ENCODE peak calls at places on chromosomes 13 and 19, in seven cellular contexts. V is colonic mucosa, J is PC-3, R is astrocyte, M is fibroblast of lung, T is neuronal stem cell, Y is endothelial cell of umbilical vein. Z is an unnamed sample. For H3K9me3, the result is how much of the 10 kb centered on the place peaks cover.

GRCh38 chr19:43532962-43533545 is at the start of gene ZNF575:
- DNase-seq in R (peak), Y (peak), T (peak), V (peak), J (peak), M (peak), Z (peak)

GRCh38 chr13:113451951-113452421 is 1.3 kb downstream of the ADPRHL1 start:
- DNase-seq in M (no peak), R (no peak), V (no peak), J (no peak), T (no peak), Y (no peak), Z (no peak)

GRCh38 chr13:39956036-39956435 is 300.6 kb downstream of the COG6 start:
- DNase-seq in M (no peak), J (no peak), Y (no peak), R (no peak), V (no peak), T (no peak), Z (no peak)

GRCh38 chr13:99164226-99164625 is 36.4 kb upstream of the UBAC2 start:
- DNase-seq in M (no peak), J (no peak), T (no peak), V (no peak), Y (no peak), R (no peak), Z (no peak)

GRCh38 chr19:2488942-2489731 is 13.2 kb downstream of the GADD45B start:
- DNase-seq in J (peak), T (no peak), R (no peak), M (peak), Y (peak), V (peak), Z (peak)

GRCh38 chr19:3038214-3038613 is 9.1 kb upstream of the TLE2 start:
- DNase-seq in R (no peak), Y (no peak), V (no peak), T (no peak), M (no peak), J (no peak), Z (no peak)

GRCh38 chr13:111387945-111388600 is 67.6 kb downstream of the TEX29 start:
- DNase-seq in J (no peak), T (no peak), R (no peak), M (no peak), V (no peak), Y (no peak), Z (peak)

GRCh38 chr19:52963229-52963760 is 614 bp upstream of the ZNF816 start:
- DNase-seq in R (no peak), Y (no peak), J (no peak), V (peak), T (no peak), M (no peak), Z (peak)

GRCh38 chr19:34767967-34768366 is 5.0 kb downstream of the ZNF599 start:
- DNase-seq in T (no peak), V (no peak), R (no peak), J (no peak), Y (no peak), M (no peak), Z (no peak)

GRCh38 chr19:29539668-29540067 is 13.9 kb downstream of the VSTM2B start:
- DNase-seq in V (no peak), J (no peak), T (no peak), Y (no peak), M (no peak), R (no peak), Z (peak)

GRCh38 chr13:62280590-62280989 is 864.9 kb upstream of the PCDH20 start:
- DNase-seq in Y (no peak), J (no peak), V (no peak), M (no peak), R (no peak), T (no peak), Z (no peak)

GRCh38 chr19:43662487-43662886 is 7.5 kb downstream of the PLAUR start:
- DNase-seq in J (peak), M (no peak), Y (no peak), R (no peak), T (no peak), V (no peak), Z (peak)

GRCh38 chr13:44899967-44900366 is 89.3 kb downstream of the NUFIP1 start:
- DNase-seq in V (no peak), Y (no peak), J (peak), T (no peak), M (no peak), R (no peak), Z (no peak)

GRCh38 chr19:35977446-35978222 is 17.4 kb upstream of the SDHAF1 start:
- DNase-seq in J (no peak), T (no peak), V (no peak), Y (no peak), M (no peak), R (no peak), Z (peak)

GRCh38 chr19:54208784-54209057 is 8.1 kb downstream of the RPS9 start:
- DNase-seq in T (no peak), M (peak), R (no peak), J (peak), Y (no peak), V (no peak), Z (no peak)

GRCh38 chr19:18304496-18305312 is 18.2 kb downstream of the LSM4 start:
- DNase-seq in R (peak), V (peak), M (peak), J (peak), Y (peak), T (no peak), Z (peak)

GRCh38 chr13:30605052-30605451 is 12.7 kb upstream of the USPL1 start:
- DNase-seq in V (no peak), Y (no peak), R (no peak), J (no peak), T (no peak), M (no peak), Z (no peak)

GRCh38 chr19:14369399-14370168 is 11.7 kb upstream of the ADGRE5 start:
- DNase-seq in Y (no peak), M (peak), T (no peak), R (peak), V (no peak), J (no peak), Z (no peak)

GRCh38 chr19:38891791-38892190 is 7.6 kb downstream of the SIRT2 start:
- DNase-seq in Y (no peak), J (no peak), V (no peak), T (no peak), R (no peak), M (no peak), Z (peak)

GRCh38 chr19:3323026-3323425 is 43.4 kb upstream of the NFIC start:
- DNase-seq in Y (no peak), R (no peak), J (no peak), M (no peak), T (no peak), V (no peak), Z (no peak)

GRCh38 chr13:24916464-24916863 is 152.5 kb downstream of the RNF17 start:
- DNase-seq in M (no peak), Y (no peak), J (no peak), T (no peak), V (no peak), R (no peak), Z (no peak)

GRCh38 chr19:7415857-7416371 is 67.2 kb downstream of the ARHGEF18 start:
- DNase-seq in Y (no peak), T (no peak), R (no peak), J (no peak), V (no peak), M (no peak), Z (no peak)

GRCh38 chr13:73492811-73493210 is 434.0 kb downstream of the KLF5 start:
- DNase-seq in V (no peak), R (peak), M (peak), T (no peak), J (no peak), Y (no peak), Z (no peak)

GRCh38 chr19:7907544-7907943 is 3.9 kb downstream of the MAP2K7 start:
- DNase-seq in T (no peak), J (no peak), R (no peak), M (no peak), Y (no peak), V (no peak), Z (no peak)

GRCh38 chr13:27014406-27015359 is 156.9 kb downstream of the USP12 start:
- DNase-seq in R (no peak), J (no peak), T (no peak), M (no peak), V (no peak), Y (no peak), Z (peak)

GRCh38 chr19:15863272-15863671 is 34.6 kb downstream of the CYP4F2 start:
- DNase-seq in T (no peak), Y (no peak), V (no peak), M (no peak), J (no peak), R (no peak), Z (no peak)

GRCh38 chr19:15864824-15865223 is 33.0 kb downstream of the CYP4F2 start:
- DNase-seq in R (no peak), J (no peak), T (no peak), M (no peak), Y (no peak), V (no peak), Z (no peak)

GRCh38 chr19:15860522-15860921 is 37.4 kb downstream of the CYP4F2 start:
- DNase-seq in R (no peak), Y (no peak), V (no peak), T (no peak), J (no peak), M (no peak), Z (no peak)

GRCh38 chr19:15862444-15862843 is 35.4 kb downstream of the CYP4F2 start:
- DNase-seq in T (no peak), Y (no peak), V (no peak), J (no peak), R (no peak), M (no peak), Z (no peak)

DNA sequence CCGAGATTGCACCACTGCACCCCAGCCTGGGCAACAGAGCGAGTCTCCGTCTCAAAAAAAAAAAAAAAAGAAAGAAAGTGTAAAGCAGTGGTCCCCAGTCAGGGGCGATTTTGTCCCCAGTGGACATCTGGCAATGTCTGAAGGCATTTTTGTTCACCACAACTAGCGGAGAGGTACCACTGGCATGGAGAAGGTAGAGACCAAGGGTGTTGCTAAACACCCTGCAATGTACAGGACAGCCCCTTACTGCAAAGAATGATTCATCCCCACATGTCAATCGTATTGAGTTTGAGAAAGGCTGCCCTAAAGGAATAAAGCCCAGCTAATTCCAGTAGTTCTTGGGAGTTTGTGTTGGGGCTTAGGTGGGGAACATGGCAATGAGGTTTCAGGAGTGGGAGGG is 38.7 kb downstream of the CYP4F2 start:
- DNase-seq in M (no peak), V (no peak), J (no peak), Y (no peak), R (no peak), T (no peak), Z (no peak)
- H3K9me3 ChIP-seq in M (under half), V (under half), J (under half), Y (under half), R (under half), T (under half), Z (half or more)

GRCh38 chr13:80894930-80895329 is 554.0 kb upstream of the SPRY2 start:
- DNase-seq in V (no peak), R (no peak), J (no peak), Y (no peak), M (no peak), T (no peak), Z (no peak)

GRCh38 chr13:80903911-80904310 is 563.0 kb upstream of the SPRY2 start:
- DNase-seq in J (no peak), V (no peak), Y (no peak), M (no peak), T (no peak), R (no peak), Z (no peak)

GRCh38 chr13:80901111-80902014 is 560.4 kb upstream of the SPRY2 start:
- DNase-seq in R (no peak), T (no peak), Y (no peak), J (no peak), V (no peak), M (no peak), Z (no peak)

GRCh38 chr13:80904386-80904785 is 563.5 kb upstream of the SPRY2 start:
- DNase-seq in V (no peak), Y (no peak), R (no peak), T (no peak), M (no peak), J (no peak), Z (no peak)

DNA sequence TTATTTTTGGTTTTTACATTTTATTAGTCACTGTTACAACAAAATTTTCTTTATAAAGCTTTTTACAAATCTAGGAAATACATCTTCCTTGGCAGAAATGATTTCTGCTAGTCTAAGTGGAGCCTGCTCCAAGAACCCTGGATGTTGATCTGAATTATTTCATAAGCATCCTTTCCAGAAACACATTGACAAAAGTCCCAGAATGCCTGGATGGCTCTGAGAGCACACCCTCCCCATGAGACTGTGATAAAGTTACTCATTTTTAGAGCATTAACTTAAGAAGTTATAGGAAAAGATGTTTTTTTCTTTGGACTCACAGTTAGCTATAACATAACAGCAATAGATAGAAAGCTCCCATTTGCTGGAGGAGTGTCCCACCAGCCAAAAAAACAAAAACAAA is 559.6 kb upstream of the SPRY2 start:
- DNase-seq in T (no peak), R (no peak), V (no peak), J (no peak), Y (no peak), M (no peak), Z (no peak)
- H3K9ac ChIP-seq in T (no peak), R (no peak), V (no peak), J (no peak), Y (no peak), M (no peak), Z (no peak)

DNA sequence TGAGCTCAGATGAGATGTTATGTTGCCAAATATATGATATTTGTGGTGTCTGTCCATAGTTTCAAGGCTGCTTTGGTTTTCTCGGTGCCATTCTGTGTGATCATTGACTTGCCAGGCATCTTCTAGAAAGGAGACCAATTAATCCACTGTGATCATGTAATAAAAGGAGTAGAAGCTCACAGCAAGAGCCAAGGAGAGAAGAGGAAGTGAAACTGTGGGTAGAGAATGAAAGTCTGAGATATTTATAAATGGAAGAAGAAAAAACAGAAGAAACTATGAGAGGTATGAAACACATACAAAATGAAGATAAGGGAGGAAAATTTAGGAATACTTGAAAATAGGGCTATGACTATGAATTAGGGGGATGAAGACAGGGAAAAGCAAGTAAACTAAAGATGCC is 11.1 kb upstream of the ZNF613 start:
- DNase-seq in J (no peak), T (no peak), R (no peak), V (no peak), Y (no peak), M (no peak), Z (no peak)
- H3K9me3 ChIP-seq in J (half or more), T (under half), R (under half), V (under half), Y (under half), M (under half), Z (half or more)

GRCh38 chr13:86813198-86813597 is 858.0 kb upstream of the SLITRK5 start:
- DNase-seq in Y (no peak), M (no peak), T (no peak), J (no peak), V (no peak), R (no peak), Z (no peak)
- H3K9ac ChIP-seq in Y (no peak), M (no peak), T (no peak), J (no peak), V (no peak), R (no peak), Z (no peak)

GRCh38 chr19:40023969-40024368 is 27.1 kb downstream of the ZNF546 start:
- DNase-seq in V (no peak), J (no peak), Y (no peak), M (no peak), T (no peak), R (no peak), Z (no peak)

GRCh38 chr19:40026597-40026970 is 29.4 kb downstream of the ZNF780B start:
- DNase-seq in Y (no peak), J (no peak), M (no peak), V (no peak), T (no peak), R (no peak), Z (no peak)

GRCh38 chr19:40025938-40026596 is 29.2 kb downstream of the ZNF546 start:
- DNase-seq in M (no peak), J (no peak), Y (no peak), R (no peak), T (no peak), V (no peak), Z (no peak)
- H3K9me3 ChIP-seq in M (under half), J (under half), Y (under half), R (under half), T (under half), V (under half), Z (half or more)

DNA sequence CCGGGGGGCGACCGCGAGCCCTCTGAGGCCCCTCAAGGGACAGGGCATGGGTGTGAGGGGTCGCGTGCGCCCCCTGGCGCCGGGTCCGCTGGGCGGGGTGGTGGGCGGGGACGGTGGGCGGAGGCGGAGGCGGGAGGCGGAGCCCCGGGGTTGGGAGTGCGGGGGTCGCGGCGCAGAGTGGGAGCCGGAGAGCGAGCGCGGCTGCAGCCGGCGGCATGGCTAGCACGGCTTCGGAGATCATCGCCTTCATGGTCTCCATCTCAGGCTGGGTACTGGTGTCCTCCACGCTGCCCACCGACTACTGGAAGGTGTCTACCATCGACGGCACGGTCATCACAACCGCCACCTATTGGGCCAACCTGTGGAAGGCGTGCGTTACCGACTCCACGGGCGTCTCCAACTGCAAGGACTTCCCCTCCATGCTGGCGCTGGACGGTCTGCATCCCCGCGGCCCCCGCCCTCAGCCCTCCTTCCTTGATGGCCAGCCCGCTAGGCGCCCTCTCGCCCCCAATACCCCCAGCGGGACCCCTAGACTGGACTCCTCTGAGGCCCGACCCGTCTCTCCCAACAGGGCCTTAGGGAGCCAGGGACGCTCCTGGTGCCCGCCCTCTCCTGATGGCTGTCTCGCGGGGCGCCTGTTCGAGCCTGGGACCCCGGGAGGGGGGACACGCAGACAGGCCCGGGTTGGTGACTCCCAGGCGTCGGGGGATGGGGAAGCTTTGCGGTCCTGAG is at the start of gene CLDN10:
- DNase-seq in M (no peak), T (peak), Y (no peak), R (no peak), J (no peak), V (peak), Z (peak)
- H3K9ac ChIP-seq in M (no peak), T (peak), Y (no peak), R (no peak), J (no peak), V (no peak), Z (no peak)

DNA sequence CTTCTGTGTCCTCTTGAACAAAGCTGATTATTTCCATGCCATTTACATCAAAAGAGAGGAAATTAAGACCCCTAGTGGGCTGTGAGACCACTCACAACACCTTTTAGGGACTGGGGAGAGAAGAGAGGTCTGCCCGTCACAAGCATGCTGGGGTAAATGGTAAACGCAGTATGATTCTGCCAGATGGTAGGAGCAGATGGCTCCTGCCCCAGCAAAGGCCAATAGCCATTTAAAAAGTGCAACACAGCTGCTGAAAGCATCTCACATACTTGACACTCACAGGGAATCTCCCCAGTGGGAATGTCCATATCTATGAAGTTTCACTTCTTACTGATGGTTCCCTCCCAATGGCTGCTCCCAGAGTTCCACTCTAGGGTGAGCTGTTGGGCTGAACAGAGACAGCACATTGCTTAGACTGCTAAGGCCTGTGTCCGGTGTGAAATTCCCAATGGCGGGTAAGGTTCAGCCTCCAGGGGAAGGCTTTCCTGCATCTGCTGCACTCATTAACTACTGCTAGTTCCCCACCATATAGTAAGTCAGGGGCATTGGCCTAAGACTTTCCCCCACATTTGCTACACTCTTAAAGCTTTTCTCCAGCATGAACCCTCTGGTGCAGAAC is 7.4 kb downstream of the ZNF671 start:
- DNase-seq in R (no peak), M (no peak), V (no peak), Y (no peak), T (no peak), J (no peak), Z (no peak)
- H3K9me3 ChIP-seq in R (under half), M (under half), V (under half), Y (under half), T (under half), J (under half), Z (under half)

GRCh38 chr13:33771296-33771695 is 46.7 kb upstream of the RFC3 start:
- DNase-seq in J (no peak), R (no peak), Y (no peak), M (no peak), T (no peak), V (no peak), Z (no peak)
- H3K9ac ChIP-seq in J (no peak), R (no peak), Y (no peak), M (no peak), T (no peak), V (no peak), Z (no peak)

Z was measured in endodermal cell.